ENCODE peak calls at places on chromosomes 16 and 17, in four cellular contexts. One of them, this sample, is unnamed.

GRCh38 chr16:66898207-66898606 is 17.9 kb downstream of the PDP2 start:
- DNase-seq in prostate gland: no peak
- DNase-seq in neural progenitor cell: no peak
- DNase-seq in transverse colon: no peak
- DNase-seq in this sample: no peak

GRCh38 chr17:39027037-39027436 is 59.8 kb upstream of the FBXO47 start:
- DNase-seq in prostate gland: peak; percentile 36
- DNase-seq in neural progenitor cell: peak; percentile 66
- DNase-seq in transverse colon: peak; percentile 75
- DNase-seq in this sample: peak; percentile 87

GRCh38 chr17:65684631-65685030 is 123.2 kb upstream of the AXIN2 start:
- DNase-seq in prostate gland: no peak
- DNase-seq in neural progenitor cell: no peak
- DNase-seq in transverse colon: no peak
- DNase-seq in this sample: no peak

GRCh38 chr17:59161477-59161876 is 5.9 kb downstream of the PRR11 start:
- DNase-seq in prostate gland: no peak
- DNase-seq in neural progenitor cell: no peak
- DNase-seq in transverse colon: no peak
- DNase-seq in this sample: no peak

GRCh38 chr16:7493133-7493532 is 160.5 kb downstream of the RBFOX1 start:
- DNase-seq in prostate gland: no peak
- DNase-seq in neural progenitor cell: no peak
- DNase-seq in transverse colon: no peak
- DNase-seq in this sample: no peak

GRCh38 chr16:17343028-17343427 is 127.7 kb downstream of the XYLT1 start:
- DNase-seq in prostate gland: no peak
- DNase-seq in neural progenitor cell: no peak
- DNase-seq in transverse colon: peak; percentile 54
- DNase-seq in this sample: no peak

GRCh38 chr16:66508261-66508913 is 41.5 kb downstream of the TK2 start:
- DNase-seq in prostate gland: peak; percentile 81
- DNase-seq in neural progenitor cell: no peak
- DNase-seq in transverse colon: no peak
- DNase-seq in this sample: no peak

GRCh38 chr16:66382171-66382965 is 15.9 kb downstream of the CDH5 start:
- DNase-seq in prostate gland: no peak
- DNase-seq in neural progenitor cell: no peak
- DNase-seq in transverse colon: no peak
- DNase-seq in this sample: no peak

DNA sequence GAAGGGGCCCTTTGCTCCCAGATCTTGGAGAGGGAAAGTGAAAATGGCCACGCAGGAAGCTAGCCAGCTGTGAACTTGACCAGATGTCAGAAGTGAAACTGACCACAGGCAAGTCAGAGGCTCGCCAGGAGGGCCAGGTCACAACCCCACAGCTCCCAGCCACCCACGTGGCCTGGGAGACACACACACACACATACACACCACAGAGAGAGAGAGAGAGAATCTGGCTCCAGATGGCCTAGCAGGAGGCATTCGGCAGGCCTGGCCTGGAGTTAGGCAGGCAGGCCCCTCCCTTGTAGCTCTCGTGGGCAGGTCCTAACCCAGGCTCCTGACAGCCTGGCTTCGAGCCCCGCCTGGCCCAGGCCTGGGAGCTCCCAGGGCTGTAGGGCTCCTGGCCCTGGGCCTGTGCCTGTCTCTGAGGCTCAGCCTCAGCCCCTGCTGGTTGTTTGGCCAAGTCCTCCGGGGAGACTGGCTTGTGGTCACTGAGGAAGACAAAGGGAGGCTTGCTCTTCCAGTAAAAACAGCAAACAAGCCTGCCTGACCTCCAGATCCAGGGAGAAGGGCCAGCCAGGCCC is 20.2 kb downstream of the NGFR start:
- DNase-seq in prostate gland: peak; percentile 83
- DNase-seq in neural progenitor cell: peak; percentile 83
- DNase-seq in transverse colon: peak; percentile 74
- DNase-seq in this sample: peak; percentile 86
- TF ChIP-seq CTCF in prostate gland: peak; percentile 42
- TF ChIP-seq CTCF in neural progenitor cell: peak; percentile 16
- TF ChIP-seq CTCF in transverse colon: no peak
- TF ChIP-seq CTCF in this sample: no peak

DNA sequence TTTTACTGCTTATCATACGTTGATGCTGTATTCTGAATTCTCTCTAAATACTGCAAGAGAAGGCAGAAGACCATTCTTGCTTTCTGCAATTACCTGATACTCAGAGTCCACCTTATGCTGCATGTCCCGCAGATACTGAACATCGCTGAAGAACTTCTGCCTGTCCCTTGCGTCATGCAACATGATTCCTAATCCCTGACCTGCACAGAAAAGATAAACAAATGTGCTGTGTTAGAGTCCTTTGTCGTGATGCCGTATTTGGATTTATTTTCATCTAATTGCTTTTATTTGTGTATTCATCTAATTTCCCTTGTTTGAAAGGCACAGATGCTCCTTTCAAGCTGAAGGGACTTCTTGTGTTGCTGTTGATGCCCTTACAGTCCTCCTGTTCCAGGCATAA is 6.6 kb downstream of the MARCHF10 start:
- DNase-seq in prostate gland: no peak
- DNase-seq in neural progenitor cell: no peak
- DNase-seq in transverse colon: no peak
- DNase-seq in this sample: no peak
- H3K4me1 ChIP-seq in prostate gland: no peaks in the 10 kb centered on the region
- H3K4me1 ChIP-seq in neural progenitor cell: no peaks in the 10 kb centered on the region
- H3K4me1 ChIP-seq in transverse colon: peaks cover 2% of the 10 kb centered on the region
- H3K4me1 ChIP-seq in this sample: no peaks in the 10 kb centered on the region

GRCh38 chr17:82823004-82823403 is 16.8 kb downstream of the ZNF750 start:
- DNase-seq in prostate gland: no peak
- DNase-seq in neural progenitor cell: peak; percentile 42
- DNase-seq in transverse colon: no peak
- DNase-seq in this sample: no peak
- TF ChIP-seq CTCF in prostate gland: no peak
- TF ChIP-seq CTCF in neural progenitor cell: peak; percentile 42
- TF ChIP-seq CTCF in transverse colon: peak; percentile 13
- TF ChIP-seq CTCF in this sample: no peak

GRCh38 chr17:51107666-51108227 is 12.9 kb downstream of the SPAG9 start:
- DNase-seq in prostate gland: no peak
- DNase-seq in neural progenitor cell: no peak
- DNase-seq in transverse colon: no peak
- DNase-seq in this sample: no peak
- H3K4me1 ChIP-seq in prostate gland: no peaks in the 10 kb centered on the region
- H3K4me1 ChIP-seq in neural progenitor cell: no peaks in the 10 kb centered on the region
- H3K4me1 ChIP-seq in transverse colon: peaks cover 27% of the 10 kb centered on the region
- H3K4me1 ChIP-seq in this sample: peaks cover 41% of the 10 kb centered on the region

DNA sequence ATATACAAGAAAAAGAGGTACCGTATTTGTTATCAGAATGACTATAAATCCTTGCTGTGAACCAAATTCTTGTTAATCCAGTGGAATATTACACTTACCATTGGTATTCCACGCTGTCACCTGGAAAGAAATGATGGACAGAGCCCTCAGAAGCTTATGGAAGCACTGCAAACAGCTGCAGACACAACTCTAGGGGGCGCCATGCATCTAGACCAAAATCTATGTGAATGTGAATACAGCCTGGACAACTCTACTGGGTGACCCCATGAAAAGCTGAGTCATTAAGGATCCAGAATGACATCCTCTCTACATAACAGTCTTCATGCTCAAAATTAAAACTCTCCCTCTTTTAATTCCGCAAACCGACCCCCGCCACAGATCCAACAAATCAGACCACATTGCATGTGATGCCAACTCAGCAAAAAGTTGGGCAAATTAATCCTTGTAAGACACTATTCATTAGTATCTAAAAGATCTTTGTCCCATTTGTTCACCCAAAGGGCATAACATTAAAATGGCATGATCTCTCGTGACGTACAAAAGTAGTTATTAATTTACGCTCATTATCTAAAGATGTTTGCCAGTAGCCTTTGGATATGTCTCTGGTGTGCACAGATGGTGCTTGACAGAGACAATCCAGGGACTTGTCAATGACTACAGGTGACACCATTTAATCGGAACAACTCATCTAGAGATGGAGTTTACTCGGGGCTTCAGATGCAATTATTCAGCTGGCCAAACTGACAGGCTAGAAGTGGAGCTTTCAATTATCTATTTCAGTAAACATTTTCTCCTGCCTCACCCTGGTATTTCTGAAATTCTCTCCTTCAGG is 552.7 kb upstream of the PSMD7 start:
- DNase-seq in prostate gland: no peak
- DNase-seq in neural progenitor cell: peak; percentile 54
- DNase-seq in transverse colon: no peak
- DNase-seq in this sample: no peak
- TF ChIP-seq CTCF in prostate gland: no peak
- TF ChIP-seq CTCF in neural progenitor cell: peak; percentile 58
- TF ChIP-seq CTCF in transverse colon: no peak
- TF ChIP-seq CTCF in this sample: no peak

DNA sequence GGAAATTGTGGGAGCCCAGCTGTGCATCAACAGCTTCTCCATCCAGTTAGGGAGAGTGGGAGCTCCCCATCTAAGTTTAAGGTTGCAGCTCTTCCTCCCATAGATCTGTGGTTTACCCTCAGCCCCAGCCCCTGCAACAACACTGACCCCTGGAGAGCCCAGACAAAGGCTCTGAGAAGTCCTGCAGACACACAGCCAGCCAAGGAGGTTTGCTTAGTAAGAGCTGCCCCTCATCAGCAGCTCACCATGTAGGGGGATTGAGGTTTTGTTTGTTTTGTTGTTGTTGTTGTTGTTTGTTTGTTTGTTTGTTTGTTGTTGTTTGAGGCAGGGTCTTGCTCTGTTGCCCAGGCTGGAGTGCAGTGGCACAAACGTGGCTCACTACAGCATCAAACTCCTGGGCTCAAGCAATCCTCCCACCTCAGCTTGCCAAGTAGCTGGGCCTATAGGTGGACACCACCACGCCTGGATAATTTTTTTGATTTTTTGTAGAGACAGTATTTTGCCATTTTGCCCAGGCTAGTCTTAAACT is 138.6 kb downstream of the CLEC16A start:
- DNase-seq in prostate gland: no peak
- DNase-seq in neural progenitor cell: no peak
- DNase-seq in transverse colon: no peak
- DNase-seq in this sample: no peak
- H3K4me1 ChIP-seq in prostate gland: no peaks in the 10 kb centered on the region
- H3K4me1 ChIP-seq in neural progenitor cell: peaks cover 24% of the 10 kb centered on the region
- H3K4me1 ChIP-seq in transverse colon: peaks cover 59% of the 10 kb centered on the region
- H3K4me1 ChIP-seq in this sample: no peaks in the 10 kb centered on the region